ENCODE peak calls at places on chromosomes 1 and 21, in eight cellular contexts. O is ovary, Z is spleen, J is GM12878, C is IMR-90, Q is esophagus muscularis mucosa, K is heart left ventricle, I is transverse colon. W is an unnamed sample.

GRCh38 chr1:91830242-91831131 is 55.5 kb downstream of the TGFBR3 start:
- DNase-seq in O (peak), Z (no peak), J (no peak), C (peak), Q (no peak), K (peak), I (peak), W (peak)

GRCh38 chr21:15793547-15794235 is 63.9 kb downstream of the USP25 start:
- DNase-seq in O (no peak), Z (no peak), J (no peak), C (no peak), Q (no peak), K (no peak), I (no peak), W (no peak)

GRCh38 chr1:199948587-199949280 is 78.8 kb upstream of the NR5A2 start:
- DNase-seq in O (no peak), Z (no peak), J (no peak), C (peak), Q (no peak), K (no peak), I (no peak), W (no peak)

GRCh38 chr1:69376408-69376807 is 191.3 kb upstream of the LRRC7 start:
- DNase-seq in O (no peak), Z (no peak), J (no peak), C (no peak), Q (no peak), K (no peak), I (no peak), W (no peak)

GRCh38 chr21:35291963-35292627 is 243.0 kb upstream of the RUNX1 start:
- DNase-seq in O (no peak), Z (no peak), J (no peak), C (peak), Q (no peak), K (no peak), I (no peak), W (no peak)

GRCh38 chr1:87140831-87141540 is 187.7 kb upstream of the LMO4 start:
- DNase-seq in O (no peak), Z (no peak), J (no peak), C (peak), Q (no peak), K (no peak), I (no peak), W (no peak)

GRCh38 chr1:86155807-86156561 is 588 bp downstream of the COL24A1 start:
- DNase-seq in O (peak), Z (peak), J (no peak), C (peak), Q (no peak), K (peak), I (peak), W (peak)

GRCh38 chr1:40309374-40310128 is 7.5 kb downstream of the COL9A2 start:
- DNase-seq in O (no peak), Z (no peak), J (no peak), C (no peak), Q (no peak), K (no peak), I (no peak), W (no peak)

GRCh38 chr21:46218906-46219590 is 9.5 kb downstream of the LSS start:
- DNase-seq in O (peak), Z (peak), J (no peak), C (no peak), Q (no peak), K (no peak), I (no peak), W (no peak)

GRCh38 chr1:55812281-55812680 is 597.1 kb upstream of the USP24 start:
- DNase-seq in O (no peak), Z (no peak), J (no peak), C (peak), Q (no peak), K (no peak), I (no peak), W (no peak)

GRCh38 chr1:201888282-201889033 is at the start of gene SHISA4:
- DNase-seq in O (peak), Z (peak), J (no peak), C (peak), Q (no peak), K (peak), I (peak), W (peak)

GRCh38 chr1:182674346-182675246 is 9.8 kb downstream of the RGS8 start:
- DNase-seq in O (peak), Z (no peak), J (no peak), C (no peak), Q (no peak), K (no peak), I (no peak), W (no peak)

GRCh38 chr1:195574511-195574910 is 1033.7 kb downstream of the KCNT2 start:
- DNase-seq in O (no peak), Z (no peak), J (no peak), C (no peak), Q (no peak), K (no peak), I (no peak), W (no peak)

GRCh38 chr1:29122987-29123870 is 474 bp downstream of the TMEM200B start:
- DNase-seq in O (peak), Z (no peak), J (no peak), C (peak), Q (no peak), K (no peak), I (peak), W (peak)

GRCh38 chr1:19644761-19645543 is 841 bp downstream of the NBL1 start:
- DNase-seq in O (peak), Z (no peak), J (no peak), C (no peak), Q (no peak), K (peak), I (peak), W (peak)

GRCh38 chr1:30524840-30525617 is 198.4 kb downstream of the MATN1 start:
- DNase-seq in O (peak), Z (peak), J (no peak), C (no peak), Q (no peak), K (no peak), I (no peak), W (no peak)

GRCh38 chr1:30525631-30525979 is 197.8 kb downstream of the MATN1 start:
- DNase-seq in O (peak), Z (peak), J (no peak), C (no peak), Q (no peak), K (no peak), I (no peak), W (no peak)

GRCh38 chr1:30526652-30527345 is 196.6 kb downstream of the MATN1 start:
- DNase-seq in O (peak), Z (peak), J (no peak), C (no peak), Q (no peak), K (no peak), I (no peak), W (no peak)

GRCh38 chr1:30525980-30526651 is 197.3 kb downstream of the MATN1 start:
- DNase-seq in O (peak), Z (peak), J (no peak), C (peak), Q (no peak), K (peak), I (no peak), W (no peak)

GRCh38 chr1:30527511-30528140 is 195.8 kb downstream of the MATN1 start:
- DNase-seq in O (peak), Z (peak), J (no peak), C (no peak), Q (no peak), K (peak), I (no peak), W (no peak)
- H3K27ac ChIP-seq in O (no peak), Z (peak), J (no peak), C (no peak), Q (no peak), K (peak), I (no peak), W (no peak)

DNA sequence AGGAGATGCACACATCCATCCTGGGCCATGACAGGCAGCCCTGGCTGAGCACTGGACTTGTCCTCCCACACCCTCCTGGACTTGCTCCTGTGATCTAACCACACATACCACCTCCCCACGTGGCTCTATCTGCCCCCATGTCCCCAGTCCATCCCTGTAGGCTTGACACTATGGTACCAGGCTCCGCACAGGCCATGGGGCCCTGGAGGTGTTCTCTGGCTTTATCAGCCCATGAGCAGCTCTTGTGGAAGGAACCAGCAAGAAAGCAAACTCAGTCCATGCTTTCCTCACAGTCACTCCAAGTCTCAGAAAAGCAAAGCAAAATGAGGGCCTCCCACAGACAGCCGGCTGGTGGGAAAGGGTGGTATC is 61.6 kb downstream of the CD46 start:
- DNase-seq in O (no peak), Z (no peak), J (no peak), C (no peak), Q (peak), K (no peak), I (no peak), W (peak)
- TF ChIP-seq POLR2A in O (no peak), Z (no peak), J (no peak), C (no peak), Q (no peak), K (no peak), I (no peak), W (no peak)

GRCh38 chr1:63368131-63368530 is 704 bp downstream of the ALG6 start:
- DNase-seq in O (no peak), Z (no peak), J (no peak), C (no peak), Q (no peak), K (no peak), I (no peak), W (no peak)

GRCh38 chr1:63367218-63368103 is at the start of gene ALG6:
- DNase-seq in O (peak), Z (peak), J (peak), C (peak), Q (peak), K (peak), I (peak), W (peak)

GRCh38 chr1:63362578-63362977 is 4.8 kb upstream of the ALG6 start:
- DNase-seq in O (no peak), Z (no peak), J (no peak), C (no peak), Q (no peak), K (no peak), I (no peak), W (no peak)

GRCh38 chr1:63363014-63363413 is 4.4 kb upstream of the ALG6 start:
- DNase-seq in O (no peak), Z (no peak), J (no peak), C (no peak), Q (no peak), K (no peak), I (no peak), W (no peak)

GRCh38 chr1:63366915-63367217 is 561 bp upstream of the ALG6 start:
- DNase-seq in O (no peak), Z (no peak), J (no peak), C (no peak), Q (no peak), K (no peak), I (no peak), W (no peak)
- H3K4me3 ChIP-seq in O (peak), Z (peak), J (peak), C (peak), Q (peak), K (peak), I (peak), W (peak)

DNA sequence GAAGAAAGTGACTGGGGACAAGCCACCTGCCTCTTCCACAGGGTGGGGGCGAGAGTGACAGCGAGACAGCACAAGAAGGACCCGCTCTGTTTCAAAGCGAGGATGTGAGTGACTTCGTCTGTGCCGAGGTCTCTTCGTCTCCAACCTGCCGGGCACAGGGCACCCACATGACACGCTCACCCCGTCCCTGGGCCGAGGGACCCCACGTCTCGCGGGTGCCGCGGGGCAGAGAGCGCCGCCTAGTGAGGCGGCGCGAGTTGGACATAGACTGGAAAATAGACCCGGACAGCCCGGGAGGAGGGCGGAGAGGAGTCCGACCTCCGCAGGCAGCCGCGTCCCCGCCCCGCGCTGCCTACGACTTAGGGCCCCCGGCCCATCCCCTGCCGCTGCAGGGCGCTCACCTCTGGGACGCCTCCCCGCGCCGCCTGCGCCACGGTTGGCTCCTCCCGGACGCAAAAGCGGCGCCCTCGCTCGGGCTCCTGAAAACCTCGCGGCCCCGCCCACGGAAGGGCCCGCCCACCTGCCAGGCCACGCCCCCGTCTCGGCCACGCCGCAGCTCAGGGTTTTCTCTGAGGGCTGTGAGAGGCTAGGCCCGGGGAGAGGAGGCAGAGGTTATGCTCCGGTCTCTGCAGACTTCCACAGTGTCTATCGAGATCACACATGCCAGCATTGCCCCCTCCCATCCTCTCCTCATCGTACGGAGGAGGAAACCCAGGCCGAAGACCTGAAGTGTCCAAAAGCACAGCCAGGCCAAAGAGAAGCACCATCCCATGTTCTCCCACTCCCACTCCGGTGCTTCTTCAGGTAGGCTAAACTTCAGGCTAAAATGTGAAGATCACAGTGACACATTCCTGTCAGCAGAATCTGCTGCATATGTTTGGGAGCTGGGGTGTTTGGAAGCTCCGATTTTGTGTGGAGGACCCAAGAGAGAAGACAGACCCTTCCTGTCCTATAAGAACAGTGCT is at the start of gene TLR5:
- DNase-seq in O (peak), Z (peak), J (peak), C (peak), Q (peak), K (peak), I (peak), W (peak)
- H3K27ac ChIP-seq in O (peak), Z (peak), J (no peak), C (no peak), Q (peak), K (peak), I (peak), W (peak)

DNA sequence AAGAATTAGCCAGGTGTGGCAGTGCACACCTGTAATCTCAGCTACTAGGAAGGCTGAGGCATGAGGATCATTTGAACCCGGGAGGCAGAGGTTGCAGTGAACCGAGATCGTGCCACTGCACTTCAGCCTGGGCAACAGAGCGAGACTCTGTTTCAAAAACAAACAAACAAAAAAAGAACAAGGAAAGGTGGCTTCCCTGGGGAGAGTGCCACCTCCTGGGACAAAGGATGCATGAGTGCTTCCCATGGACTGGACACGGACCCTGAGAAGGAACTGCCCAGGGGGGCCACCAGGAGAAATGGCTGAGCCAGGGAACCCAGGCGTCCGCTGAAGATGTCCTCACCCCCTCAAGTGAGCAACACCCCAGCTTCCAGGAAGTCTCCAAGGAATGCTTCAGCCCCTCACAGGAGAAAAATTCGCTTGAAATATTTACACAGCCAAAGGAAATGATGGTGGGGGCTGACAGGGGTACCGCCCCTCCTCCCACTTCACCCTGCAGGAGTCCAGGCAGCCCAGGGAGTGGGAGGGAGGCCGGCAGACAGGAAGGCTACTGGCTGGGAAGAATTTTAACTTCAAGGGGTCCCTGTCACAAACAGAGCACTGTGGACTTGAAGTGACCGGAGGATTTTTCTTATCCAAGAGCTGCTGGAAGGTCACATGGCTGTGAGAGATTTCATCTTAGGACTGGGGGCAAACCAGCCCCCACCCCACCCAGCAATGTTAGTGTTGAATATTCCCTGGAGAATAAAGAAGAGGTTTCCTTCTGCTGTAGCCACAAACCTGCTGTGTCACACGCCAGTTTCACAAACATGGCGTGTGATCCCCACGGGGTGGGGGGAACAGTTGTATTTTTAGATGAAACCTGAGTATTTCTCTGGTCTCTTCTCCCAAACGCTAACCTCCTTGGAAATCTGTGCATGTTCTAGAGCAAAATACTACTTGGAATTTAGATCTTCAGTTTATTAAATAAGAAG is 90.8 kb upstream of the SLC25A33 start:
- DNase-seq in O (no peak), Z (no peak), J (no peak), C (peak), Q (no peak), K (no peak), I (no peak), W (no peak)
- TF ChIP-seq POLR2A in O (no peak), Z (no peak), J (no peak), C (no peak), Q (no peak), K (no peak), I (no peak), W (no peak)

GRCh38 chr1:93680121-93681094 is 1.2 kb downstream of the BCAR3 start:
- DNase-seq in O (peak), Z (peak), J (no peak), C (peak), Q (peak), K (peak), I (peak), W (peak)
- H3K4me3 ChIP-seq in O (peak), Z (peak), J (peak), C (peak), Q (peak), K (peak), I (peak), W (peak)

GRCh38 chr1:21291184-21291583 is 921 bp upstream of the ECE1 start:
- DNase-seq in O (no peak), Z (no peak), J (no peak), C (no peak), Q (no peak), K (peak), I (no peak), W (no peak)

GRCh38 chr1:21289700-21290545 is at the start of gene ECE1:
- DNase-seq in O (peak), Z (peak), J (no peak), C (no peak), Q (no peak), K (peak), I (peak), W (peak)

GRCh38 chr1:21290546-21290944 is 282 bp upstream of the ECE1 start:
- DNase-seq in O (no peak), Z (no peak), J (peak), C (no peak), Q (no peak), K (no peak), I (no peak), W (peak)

GRCh38 chr1:21287905-21288514 is 2.3 kb downstream of the ECE1 start:
- DNase-seq in O (no peak), Z (no peak), J (no peak), C (no peak), Q (no peak), K (no peak), I (no peak), W (no peak)

GRCh38 chr1:21289127-21289526 is 1.1 kb downstream of the ECE1 start:
- DNase-seq in O (no peak), Z (no peak), J (no peak), C (no peak), Q (no peak), K (no peak), I (no peak), W (no peak)
- H3K27ac ChIP-seq in O (peak), Z (peak), J (no peak), C (no peak), Q (peak), K (peak), I (peak), W (peak)

GRCh38 chr1:153613406-153613805 is 469 bp upstream of the S100A16 start:
- DNase-seq in O (no peak), Z (no peak), J (no peak), C (no peak), Q (no peak), K (no peak), I (no peak), W (no peak)
- TF ChIP-seq POLR2A in O (no peak), Z (no peak), J (no peak), C (no peak), Q (no peak), K (no peak), I (no peak), W (no peak)

DNA sequence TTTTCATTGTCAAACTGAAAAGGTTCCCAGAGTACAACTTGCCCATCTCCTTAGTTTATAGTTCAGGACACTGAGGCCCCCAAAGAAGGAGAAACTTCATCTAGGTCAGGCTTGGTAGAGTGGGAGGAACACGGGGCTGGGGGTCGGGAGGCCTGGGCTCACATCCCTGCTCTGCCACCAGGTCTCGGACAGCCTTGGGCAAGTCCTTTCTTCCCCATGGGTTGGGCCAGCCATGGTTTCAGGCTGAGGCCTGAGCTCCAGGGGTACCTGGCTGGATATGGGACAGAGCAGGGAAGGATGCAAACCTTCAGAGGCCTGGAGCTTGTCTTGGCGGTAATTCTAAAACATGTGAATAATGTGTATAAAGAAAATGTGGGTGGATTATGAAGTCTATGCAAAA is 17.0 kb downstream of the FOXO6 start:
- DNase-seq in O (no peak), Z (no peak), J (no peak), C (no peak), Q (no peak), K (no peak), I (no peak), W (no peak)
- H3K4me3 ChIP-seq in O (no peak), Z (no peak), J (no peak), C (no peak), Q (no peak), K (no peak), I (no peak), W (no peak)

GRCh38 chr1:16014509-16015482 is 3.0 kb downstream of the HSPB7 start:
- DNase-seq in O (peak), Z (no peak), J (no peak), C (no peak), Q (no peak), K (peak), I (peak), W (no peak)

GRCh38 chr1:16013908-16014258 is 4.0 kb downstream of the HSPB7 start:
- DNase-seq in O (peak), Z (no peak), J (no peak), C (no peak), Q (no peak), K (no peak), I (no peak), W (no peak)

GRCh38 chr1:16012590-16013219 is 5.1 kb downstream of the HSPB7 start:
- DNase-seq in O (peak), Z (no peak), J (peak), C (peak), Q (no peak), K (peak), I (peak), W (peak)

GRCh38 chr1:16011936-16012589 is 5.8 kb downstream of the HSPB7 start:
- DNase-seq in O (no peak), Z (no peak), J (no peak), C (no peak), Q (no peak), K (no peak), I (no peak), W (no peak)

GRCh38 chr1:16013220-16013907 is 4.5 kb downstream of the HSPB7 start:
- DNase-seq in O (peak), Z (no peak), J (peak), C (peak), Q (no peak), K (peak), I (peak), W (peak)
- H3K27ac ChIP-seq in O (peak), Z (no peak), J (no peak), C (no peak), Q (peak), K (peak), I (peak), W (peak)